ENCODE peak calls at places on chromosomes 12 and 14, in nine cellular contexts. D is fibroblast of villous mesenchyme, O is fibroblast of mammary gland, V is fibroblast of lung, R is astrocyte, M is retinal pigment epithelial cell, L is left ventricle myocardium inferior, T is brain microvascular endothelial cell, J is AG04450. U is an unnamed sample.

GRCh38 chr14:94547151-94547680 is 14.0 kb upstream of the SERPINA4 start:
- DNase-seq in D (no peak), O (no peak), V (no peak), R (no peak), M (no peak), L (no peak), T (no peak), J (no peak), U (no peak)

GRCh38 chr12:114700392-114701103 is 16.6 kb upstream of the TBX3 start:
- DNase-seq in D (no peak), O (no peak), V (no peak), R (no peak), M (no peak), L (no peak), T (no peak), J (no peak), U (no peak)

GRCh38 chr14:102849522-102850379 is 72.5 kb downstream of the TRAF3 start:
- DNase-seq in D (peak; percentile 32), O (peak; percentile 54), V (peak; percentile 54), R (peak; percentile 39), M (no peak), L (no peak), T (no peak), J (no peak), U (peak; percentile 55)

GRCh38 chr12:65818454-65819382 is 5.6 kb upstream of the HMGA2 start:
- DNase-seq in D (no peak), O (no peak), V (peak; percentile 77), R (peak; percentile 64), M (no peak), L (no peak), T (no peak), J (no peak), U (no peak)

GRCh38 chr12:39958377-39958776 is 147.5 kb downstream of the SLC2A13 start:
- DNase-seq in D (no peak), O (no peak), V (no peak), R (no peak), M (no peak), L (no peak), T (no peak), J (no peak), U (peak; percentile 28)

GRCh38 chr12:25859976-25860375 is 98.5 kb upstream of the RASSF8 start:
- DNase-seq in D (no peak), O (no peak), V (no peak), R (no peak), M (no peak), L (no peak), T (no peak), J (no peak), U (no peak)

GRCh38 chr14:104076743-104077142 is 8.8 kb upstream of the ASPG start:
- DNase-seq in D (no peak), O (no peak), V (no peak), R (no peak), M (no peak), L (no peak), T (no peak), J (no peak), U (no peak)

GRCh38 chr14:103315368-103315911 is 18.6 kb upstream of the EIF5 start:
- DNase-seq in D (peak; percentile 86), O (peak; percentile 54), V (peak; percentile 58), R (peak; percentile 50), M (no peak), L (no peak), T (no peak), J (peak; percentile 30), U (peak; percentile 95)

GRCh38 chr14:75044322-75044721 is 6.9 kb downstream of the MLH3 start:
- DNase-seq in D (peak; percentile 59), O (peak; percentile 70), V (peak; percentile 83), R (peak; percentile 81), M (peak; percentile 47), L (no peak), T (peak; percentile 44), J (no peak), U (peak; percentile 58)

GRCh38 chr12:113464852-113465719 is 6.6 kb downstream of the LHX5 start:
- DNase-seq in D (no peak), O (no peak), V (no peak), R (no peak), M (no peak), L (no peak), T (no peak), J (no peak), U (no peak)

GRCh38 chr14:65239897-65240296 is 137.6 kb upstream of the MAX start:
- DNase-seq in D (no peak), O (no peak), V (no peak), R (no peak), M (no peak), L (no peak), T (no peak), J (no peak), U (no peak)

GRCh38 chr12:47271800-47272230 is 192.1 kb upstream of the AMIGO2 start:
- DNase-seq in D (no peak), O (no peak), V (no peak), R (no peak), M (no peak), L (no peak), T (no peak), J (no peak), U (no peak)

GRCh38 chr12:128258866-128259555 is 8.0 kb upstream of the TMEM132C start:
- DNase-seq in D (no peak), O (no peak), V (no peak), R (no peak), M (no peak), L (no peak), T (no peak), J (no peak), U (no peak)

GRCh38 chr14:28681681-28682080 is 84.9 kb upstream of the FOXG1 start:
- DNase-seq in D (no peak), O (no peak), V (no peak), R (no peak), M (no peak), L (no peak), T (no peak), J (no peak), U (no peak)

GRCh38 chr12:49369723-49370145 is 2.5 kb downstream of the SPATS2 start:
- DNase-seq in D (peak; percentile 70), O (peak; percentile 59), V (peak; percentile 49), R (peak; percentile 25), M (no peak), L (peak; percentile 25), T (no peak), J (no peak), U (peak; percentile 69)

GRCh38 chr12:123387508-123388217 is 3.7 kb downstream of the KMT5A start:
- DNase-seq in D (no peak), O (no peak), V (no peak), R (no peak), M (no peak), L (no peak), T (no peak), J (no peak), U (no peak)

GRCh38 chr12:108801736-108802665 is 55.4 kb downstream of the SSH1 start:
- DNase-seq in D (peak; percentile 82), O (peak; percentile 91), V (peak; percentile 87), R (peak; percentile 82), M (peak; percentile 88), L (peak; percentile 49), T (peak; percentile 86), J (no peak), U (peak; percentile 66)

GRCh38 chr14:84237881-84238280 is 1292.1 kb upstream of the FLRT2 start:
- DNase-seq in D (peak; percentile 13), O (no peak), V (no peak), R (no peak), M (no peak), L (no peak), T (no peak), J (no peak), U (peak; percentile 8)

GRCh38 chr12:992647-993046 is 1.6 kb downstream of the ERC1 start:
- DNase-seq in D (no peak), O (peak; percentile 12), V (no peak), R (no peak), M (no peak), L (no peak), T (no peak), J (no peak), U (no peak)

GRCh38 chr14:23538785-23539184 is 12.8 kb downstream of the ZFHX2 start:
- DNase-seq in D (no peak), O (peak; percentile 31), V (no peak), R (no peak), M (no peak), L (peak; percentile 46), T (no peak), J (no peak), U (peak; percentile 18)

GRCh38 chr12:5479761-5480160 is 47.9 kb downstream of the NTF3 start:
- DNase-seq in D (no peak), O (no peak), V (no peak), R (no peak), M (no peak), L (no peak), T (no peak), J (no peak), U (no peak)
- H3K4me3 ChIP-seq in D (no peak overlapping the region), O (no peak overlapping the region), V (no peak overlapping the region), R (no peak overlapping the region), M (no peak overlapping the region), L (no peak overlapping the region), T (no peak overlapping the region), J (no peak overlapping the region), U (no peak overlapping the region)

GRCh38 chr14:22122227-22123187 is 448.9 kb upstream of the OR4E1 start:
- DNase-seq in D (no peak), O (no peak), V (no peak), R (no peak), M (no peak), L (no peak), T (peak; percentile 22), J (no peak), U (no peak)
- TF ChIP-seq CTCF in D (peak; percentile 4), O (no peak), V (peak; percentile 6), R (no peak), M (peak; percentile 29), L (no peak), T (peak; percentile 41), J (peak; percentile 41), U (no peak)

GRCh38 chr14:21257395-21258193 is 11.6 kb downstream of the HNRNPC start:
- DNase-seq in D (peak; percentile 52), O (peak; percentile 52), V (no peak), R (no peak), M (no peak), L (no peak), T (no peak), J (no peak), U (no peak)
- H3K4me3 ChIP-seq in D (no peak overlapping the region), O (no peak overlapping the region), V (no peak overlapping the region), R (no peak overlapping the region), M (no peak overlapping the region), L (no peak overlapping the region), T (no peak overlapping the region), J (no peak overlapping the region), U (no peak overlapping the region)

DNA sequence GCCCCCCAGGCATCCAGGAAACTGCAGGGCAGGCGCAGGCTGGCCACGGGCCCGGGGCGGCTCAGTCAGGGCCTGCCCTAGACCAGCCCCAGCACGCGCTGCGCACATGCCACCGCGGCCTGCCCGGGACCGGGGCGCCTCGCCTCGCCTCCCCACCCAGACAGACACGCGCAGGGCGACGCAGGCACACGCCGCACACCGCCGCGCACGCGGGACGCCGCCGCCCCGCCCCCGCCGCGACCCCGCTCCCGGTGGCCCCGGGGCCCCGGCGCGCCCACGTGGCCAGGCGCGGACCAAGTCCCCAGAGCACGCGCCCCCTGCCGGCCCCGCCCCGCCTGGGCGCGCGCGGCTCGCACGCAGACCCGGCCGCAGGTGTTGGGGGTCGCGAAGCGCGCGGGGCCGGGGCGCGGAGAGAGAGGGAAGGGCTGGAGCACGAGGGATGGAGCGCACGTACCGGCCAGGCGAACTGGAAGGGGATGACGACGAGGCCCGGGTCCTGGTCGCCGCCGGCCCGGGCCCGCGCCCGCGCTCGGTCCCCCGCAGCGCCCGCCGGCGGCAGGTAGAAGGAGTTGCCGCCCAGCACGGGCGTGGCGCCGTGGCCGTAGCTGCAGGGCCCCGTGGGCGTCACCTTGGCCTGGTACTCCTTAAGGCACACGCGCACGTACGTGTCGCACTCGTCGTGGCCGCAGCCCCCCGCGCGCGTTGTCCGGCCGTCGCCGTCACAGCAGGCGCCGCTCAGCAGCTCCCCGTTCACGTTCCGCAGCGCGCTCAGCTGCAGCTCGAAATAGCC is 1.1 kb downstream of the JAG2 start:
- DNase-seq in D (peak; percentile 3), O (no peak), V (no peak), R (no peak), M (no peak), L (no peak), T (no peak), J (no peak), U (no peak)
- TF ChIP-seq CTCF in D (no peak), O (no peak), V (no peak), R (no peak), M (no peak), L (peak; percentile 44), T (no peak), J (no peak), U (no peak)

U was measured in fibroblast of pulmonary artery.